ENCODE peak calls at places on chromosomes 16 and 17, in eight cellular contexts. U is stimulated activated CD8-positive, alpha-beta memory T cell treated with anti-CD3 and anti-CD28 coated beads, Interleukin-2, amount 100 ng/mL, for 1 hour; T is substantia nigra; K is neural progenitor cell; D is EL; R is amniotic stem cell; N is MM.1S; H is occipital lobe. S is an unnamed sample.

GRCh38 chr17:29933379-29933778 is 3.4 kb upstream of the SSH2 start:
- DNase-seq in U (no peak), T (no peak), K (peak), D (peak), R (no peak), N (no peak), H (no peak), S (no peak)

GRCh38 chr17:16623282-16623681 is 30.4 kb downstream of the ZNF624 start:
- DNase-seq in U (no peak), T (no peak), K (no peak), D (no peak), R (no peak), N (no peak), H (no peak), S (no peak)

GRCh38 chr16:85136213-85136704 is 24.0 kb upstream of the CIBAR2 start:
- DNase-seq in U (no peak), T (peak), K (no peak), D (peak), R (no peak), N (no peak), H (no peak), S (no peak)

GRCh38 chr17:73511716-73512115 is 132.5 kb downstream of the SDK2 start:
- DNase-seq in U (no peak), T (no peak), K (no peak), D (no peak), R (no peak), N (no peak), H (no peak), S (no peak)

GRCh38 chr17:40552806-40553693 is 12.2 kb downstream of the CCR7 start:
- DNase-seq in U (no peak), T (no peak), K (no peak), D (no peak), R (no peak), N (no peak), H (no peak), S (no peak)

GRCh38 chr17:73765824-73766563 is 121.7 kb upstream of the SDK2 start:
- DNase-seq in U (no peak), T (no peak), K (no peak), D (no peak), R (no peak), N (no peak), H (no peak), S (no peak)

GRCh38 chr16:5678371-5678770 is 580.8 kb upstream of the EEF2KMT start:
- DNase-seq in U (no peak), T (no peak), K (peak), D (no peak), R (no peak), N (peak), H (no peak), S (no peak)

GRCh38 chr17:28599311-28600184 is 723 bp upstream of the SPAG5 start:
- DNase-seq in U (peak), T (peak), K (no peak), D (peak), R (peak), N (peak), H (peak), S (peak)

GRCh38 chr16:12381662-12382061 is 405.1 kb downstream of the SNX29 start:
- DNase-seq in U (no peak), T (no peak), K (no peak), D (no peak), R (no peak), N (no peak), H (no peak), S (no peak)

GRCh38 chr16:65414284-65414984 is 292.6 kb upstream of the CDH11 start:
- DNase-seq in U (no peak), T (no peak), K (no peak), D (peak), R (peak), N (peak), H (no peak), S (no peak)

GRCh38 chr16:54867302-54867832 is 63.3 kb upstream of the IRX5 start:
- DNase-seq in U (no peak), T (no peak), K (no peak), D (no peak), R (no peak), N (no peak), H (no peak), S (no peak)

S was measured in activated CD8-positive, alpha-beta memory T cell treated with anti-CD3 and anti-CD28 coated beads for 4 hours.